ENCODE peak calls at places on chromosomes 6 and 20, in four cellular contexts. One of them, this sample, is unnamed.

GRCh38 chr6:170062209-170062903 is 228.5 kb downstream of the DLL1 start:
- DNase-seq in WTC11: no peak
- DNase-seq in esophagus muscularis mucosa: no peak
- DNase-seq in colonic mucosa: no peak
- DNase-seq in this sample: peak; percentile 80

GRCh38 chr6:15066433-15067337 is 179.2 kb upstream of the JARID2 start:
- DNase-seq in colonic mucosa: peak; percentile 25
- DNase-seq in WTC11: no peak
- DNase-seq in esophagus muscularis mucosa: no peak
- DNase-seq in this sample: no peak

GRCh38 chr6:88566746-88567534 is 396.5 kb downstream of the RNGTT start:
- DNase-seq in colonic mucosa: no peak
- DNase-seq in WTC11: no peak
- DNase-seq in esophagus muscularis mucosa: peak; percentile 91
- DNase-seq in this sample: peak; percentile 49

GRCh38 chr6:162684033-162684432 is 43.5 kb downstream of the PRKN start:
- DNase-seq in WTC11: no peak
- DNase-seq in esophagus muscularis mucosa: no peak
- DNase-seq in colonic mucosa: no peak
- DNase-seq in this sample: no peak

GRCh38 chr6:43695078-43695966 is 7.7 kb upstream of the MRPS18A start:
- DNase-seq in WTC11: peak; percentile 73
- DNase-seq in esophagus muscularis mucosa: no peak
- DNase-seq in colonic mucosa: peak; percentile 94
- DNase-seq in this sample: no peak

GRCh38 chr6:42394881-42395620 is 56.7 kb downstream of the TRERF1 start:
- DNase-seq in colonic mucosa: no peak
- DNase-seq in esophagus muscularis mucosa: no peak
- DNase-seq in WTC11: no peak
- DNase-seq in this sample: no peak

GRCh38 chr6:159742165-159742564 is 14.9 kb downstream of the WTAP start:
- DNase-seq in esophagus muscularis mucosa: no peak
- DNase-seq in WTC11: no peak
- DNase-seq in colonic mucosa: no peak
- DNase-seq in this sample: no peak

GRCh38 chr6:151765444-151765886 is 42.0 kb upstream of the ESR1 start:
- DNase-seq in colonic mucosa: peak; percentile 60
- DNase-seq in esophagus muscularis mucosa: no peak
- DNase-seq in WTC11: peak; percentile 20
- DNase-seq in this sample: no peak

GRCh38 chr6:32852844-32853540 is 512 bp downstream of the TAP1 start:
- DNase-seq in esophagus muscularis mucosa: peak; percentile 92
- DNase-seq in WTC11: peak; percentile 53
- DNase-seq in colonic mucosa: peak; percentile 45
- DNase-seq in this sample: no peak

GRCh38 chr20:63363013-63363957 is 2.1 kb upstream of the CHRNA4 start:
- DNase-seq in WTC11: no peak
- DNase-seq in esophagus muscularis mucosa: no peak
- DNase-seq in colonic mucosa: no peak
- DNase-seq in this sample: no peak

GRCh38 chr6:30075094-30075986 is at the start of gene RNF39:
- DNase-seq in colonic mucosa: peak; percentile 65
- DNase-seq in WTC11: peak; percentile 83
- DNase-seq in esophagus muscularis mucosa: no peak
- DNase-seq in this sample: no peak
- TF ChIP-seq CTCF in colonic mucosa: no peak
- TF ChIP-seq CTCF in WTC11: peak; percentile 73
- TF ChIP-seq CTCF in esophagus muscularis mucosa: no peak
- TF ChIP-seq CTCF in this sample: peak; percentile 53

GRCh38 chr6:34872332-34872731 is 15.5 kb downstream of the TAF11 start:
- DNase-seq in colonic mucosa: no peak
- DNase-seq in WTC11: no peak
- DNase-seq in esophagus muscularis mucosa: no peak
- DNase-seq in this sample: no peak

GRCh38 chr6:34875292-34876213 is 12.3 kb downstream of the TAF11 start:
- DNase-seq in WTC11: no peak
- DNase-seq in colonic mucosa: no peak
- DNase-seq in esophagus muscularis mucosa: no peak
- DNase-seq in this sample: no peak

GRCh38 chr6:34876451-34876850 is 11.4 kb downstream of the TAF11 start:
- DNase-seq in colonic mucosa: no peak
- DNase-seq in WTC11: no peak
- DNase-seq in esophagus muscularis mucosa: no peak
- DNase-seq in this sample: no peak

GRCh38 chr6:34867484-34867883 is 20.4 kb downstream of the TAF11 start:
- DNase-seq in colonic mucosa: no peak
- DNase-seq in WTC11: no peak
- DNase-seq in esophagus muscularis mucosa: peak; percentile 62
- DNase-seq in this sample: no peak

DNA sequence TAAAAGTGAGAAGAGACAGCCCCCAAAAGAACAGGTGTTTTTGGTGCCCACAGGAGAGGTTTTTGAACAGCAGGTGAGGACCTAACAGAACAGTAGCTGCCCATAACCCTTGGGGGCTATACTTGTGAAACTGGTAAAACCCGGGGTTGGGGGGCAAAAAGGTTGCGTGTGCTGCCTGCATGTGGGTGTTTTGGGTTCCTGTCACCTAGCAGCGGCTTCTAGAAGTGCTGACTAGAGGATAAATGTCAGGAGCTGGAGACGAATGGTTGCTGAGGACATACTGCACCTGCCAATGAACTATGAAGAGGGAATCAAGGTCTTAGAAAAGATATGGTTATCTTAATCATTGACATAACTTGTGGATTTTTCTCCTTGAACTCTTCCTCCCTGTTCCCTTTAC is 16.0 kb downstream of the TAF11 start:
- DNase-seq in WTC11: no peak
- DNase-seq in esophagus muscularis mucosa: peak; percentile 68
- DNase-seq in colonic mucosa: no peak
- DNase-seq in this sample: no peak
- TF ChIP-seq CTCF in WTC11: no peak
- TF ChIP-seq CTCF in esophagus muscularis mucosa: no peak
- TF ChIP-seq CTCF in colonic mucosa: no peak
- TF ChIP-seq CTCF in this sample: no peak

GRCh38 chr20:36745234-36745926 is 510 bp downstream of the NDRG3 start:
- DNase-seq in esophagus muscularis mucosa: no peak
- DNase-seq in colonic mucosa: peak; percentile 44
- DNase-seq in WTC11: no peak
- DNase-seq in this sample: no peak
- TF ChIP-seq CTCF in esophagus muscularis mucosa: no peak
- TF ChIP-seq CTCF in colonic mucosa: no peak
- TF ChIP-seq CTCF in WTC11: no peak
- TF ChIP-seq CTCF in this sample: no peak

GRCh38 chr6:90477366-90477765 is 109.5 kb downstream of the MAP3K7 start:
- DNase-seq in WTC11: no peak
- DNase-seq in esophagus muscularis mucosa: no peak
- DNase-seq in colonic mucosa: no peak
- DNase-seq in this sample: no peak

GRCh38 chr6:90478789-90479602 is 107.9 kb downstream of the MAP3K7 start:
- DNase-seq in colonic mucosa: peak; percentile 83
- DNase-seq in esophagus muscularis mucosa: peak; percentile 96
- DNase-seq in WTC11: peak; percentile 81
- DNase-seq in this sample: peak; percentile 94

GRCh38 chr6:90483116-90483839 is 103.6 kb downstream of the MAP3K7 start:
- DNase-seq in esophagus muscularis mucosa: peak; percentile 85
- DNase-seq in colonic mucosa: no peak
- DNase-seq in WTC11: no peak
- DNase-seq in this sample: no peak

GRCh38 chr6:90479603-90479926 is 107.3 kb downstream of the MAP3K7 start:
- DNase-seq in esophagus muscularis mucosa: no peak
- DNase-seq in WTC11: no peak
- DNase-seq in colonic mucosa: no peak
- DNase-seq in this sample: no peak

DNA sequence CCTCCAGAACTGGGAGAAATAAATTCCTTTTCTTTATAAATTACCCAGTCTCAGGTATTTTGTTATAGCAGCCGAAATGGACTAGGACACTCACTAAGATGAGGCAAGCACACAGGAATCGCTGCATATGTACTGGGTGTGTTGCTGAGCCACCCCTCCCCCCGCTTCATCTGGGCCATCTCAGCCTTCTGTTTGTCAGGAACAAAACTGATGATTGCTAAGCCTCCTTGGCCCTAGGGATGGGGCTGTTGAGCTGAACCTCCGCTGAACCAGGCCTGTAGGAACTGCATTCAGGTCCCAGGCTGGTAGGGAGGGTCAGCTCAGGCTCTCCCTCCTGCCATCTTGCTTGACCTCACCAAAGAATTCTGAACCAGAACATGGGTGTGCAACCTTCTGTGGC is 108.6 kb downstream of the MAP3K7 start:
- DNase-seq in WTC11: peak; percentile 73
- DNase-seq in colonic mucosa: no peak
- DNase-seq in esophagus muscularis mucosa: no peak
- DNase-seq in this sample: no peak
- TF ChIP-seq CTCF in WTC11: no peak
- TF ChIP-seq CTCF in colonic mucosa: no peak
- TF ChIP-seq CTCF in esophagus muscularis mucosa: no peak
- TF ChIP-seq CTCF in this sample: no peak

This sample was measured in osteocyte.